ENCODE peak calls at places on chromosomes 11 and 22, in four cellular contexts. Z is upper lobe of right lung; V is CD8-positive, alpha-beta memory T cell; W is Panc1. M is an unnamed sample.
A peak's percentile ranks its signal among the peaks of the same experiment; 100 is the strongest.

GRCh38 chr11:6654281-6655019 is 1.2 kb downstream of the DCHS1 start:
- DNase-seq in W (no peak), Z (no peak), V (peak; percentile 21), M (no peak)

GRCh38 chr11:122696662-122697061 is 41.1 kb downstream of the UBASH3B start:
- DNase-seq in V (peak; percentile 81), W (no peak), Z (no peak), M (no peak)

GRCh38 chr11:134853972-134854371 is 441.9 kb upstream of the B3GAT1 start:
- DNase-seq in W (no peak), Z (no peak), V (no peak), M (no peak)

GRCh38 chr11:40986320-40986719 is 473.1 kb downstream of the LRRC4C start:
- DNase-seq in Z (no peak), V (no peak), W (no peak), M (no peak)

GRCh38 chr11:119974467-119974866 is 163.4 kb downstream of the TRIM29 start:
- DNase-seq in Z (no peak), W (no peak), V (no peak), M (no peak)

GRCh38 chr11:17766590-17766989 is 32.0 kb downstream of the KCNC1 start:
- DNase-seq in Z (peak; percentile 33), W (no peak), V (no peak), M (no peak)

GRCh38 chr11:45856044-45856468 is 8.8 kb downstream of the CRY2 start:
- DNase-seq in V (no peak), W (no peak), Z (no peak), M (no peak)

GRCh38 chr11:106077609-106078517 is at the start of gene AASDHPPT:
- DNase-seq in Z (no peak), W (peak; percentile 20), V (no peak), M (no peak)

GRCh38 chr11:2805388-2806057 is 80.1 kb downstream of the CDKN1C start:
- DNase-seq in V (no peak), W (no peak), Z (no peak), M (no peak)
- H3K4me3 ChIP-seq in V (no peak overlapping the region), W (no peak overlapping the region), Z (no peak overlapping the region), M (no peak overlapping the region)

GRCh38 chr11:1549355-1550330 is 22.4 kb downstream of the DUSP8 start:
- DNase-seq in Z (no peak), V (no peak), W (no peak), M (no peak)
- H3K27me3 ChIP-seq in Z (peaks cover 28% of the 10 kb centered on the region), V (peaks cover 24% of the 10 kb centered on the region), W (peaks cover 2% of the 10 kb centered on the region), M (peaks cover 6% of the 10 kb centered on the region)

DNA sequence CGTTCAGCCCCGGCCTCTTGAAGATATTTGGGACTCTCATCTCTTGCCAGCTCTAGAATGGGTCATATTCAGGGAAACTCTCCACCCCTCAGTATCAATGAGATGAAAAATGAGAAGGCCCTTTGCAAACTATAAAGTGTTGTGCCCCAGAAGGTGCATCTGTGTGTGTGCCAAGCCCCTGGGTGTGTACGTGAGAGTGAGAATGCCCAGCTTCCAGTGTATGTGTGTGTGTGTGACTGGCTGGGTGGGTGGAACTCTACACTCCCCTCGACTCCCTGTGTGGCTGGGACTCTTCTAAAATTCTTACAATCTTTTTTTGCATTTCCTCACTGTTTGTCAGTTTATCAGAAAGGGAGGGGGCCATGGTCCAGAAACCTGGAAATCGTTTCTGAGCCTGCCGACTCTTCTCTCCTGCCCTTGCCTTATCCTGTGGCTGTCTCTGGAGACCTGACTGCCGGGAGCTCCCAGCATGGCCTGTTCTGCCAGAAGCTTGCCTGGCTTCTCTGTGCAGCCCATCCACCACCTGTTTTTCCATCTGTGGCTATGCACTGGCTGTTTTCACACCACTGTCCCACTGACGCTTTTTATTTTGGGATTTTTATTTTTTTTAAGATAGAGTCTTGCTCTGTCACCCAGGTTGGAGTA is 1.2 kb downstream of the P2RY6 start:
- DNase-seq in V (no peak), W (no peak), Z (peak; percentile 13), M (no peak)
- H3K4me1 ChIP-seq in V (no peaks in the 10 kb centered on the region), W (peaks cover 15% of the 10 kb centered on the region), Z (peaks cover 25% of the 10 kb centered on the region), M (peaks cover 4% of the 10 kb centered on the region)

GRCh38 chr22:26487996-26488395 is 4.3 kb downstream of the SRRD start:
- DNase-seq in V (no peak), W (no peak), Z (no peak), M (no peak)

GRCh38 chr22:26486394-26486793 is 2.7 kb downstream of the SRRD start:
- DNase-seq in Z (no peak), V (no peak), W (no peak), M (no peak)

GRCh38 chr22:26484360-26484706 is 656 bp downstream of the SRRD start:
- DNase-seq in W (no peak), Z (no peak), V (no peak), M (no peak)

GRCh38 chr22:26485013-26485412 is 1.3 kb downstream of the SRRD start:
- DNase-seq in Z (no peak), W (no peak), V (no peak), M (no peak)

DNA sequence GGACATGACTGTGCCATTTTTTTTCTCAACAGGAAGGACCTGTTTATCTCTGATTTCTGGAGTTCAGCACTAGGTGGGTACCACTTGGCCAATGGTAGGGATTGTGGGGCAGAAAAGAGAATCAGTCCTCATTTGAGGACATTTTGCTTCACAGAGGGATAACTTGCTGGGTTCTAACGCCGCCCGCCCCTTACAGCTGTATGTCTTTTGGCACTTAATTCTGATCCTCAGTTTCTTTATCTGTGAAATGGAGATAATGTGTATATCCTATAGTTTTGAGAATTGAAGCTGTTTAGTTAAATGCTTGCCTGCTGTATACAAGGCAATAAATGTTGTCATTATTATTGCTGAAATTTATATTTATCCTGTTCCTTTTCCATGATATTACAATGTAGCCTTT is 2.3 kb downstream of the SRRD start:
- DNase-seq in V (no peak), Z (no peak), W (no peak), M (no peak)
- H3K4me3 ChIP-seq in V (no peak overlapping the region), Z (no peak overlapping the region), W (no peak overlapping the region), M (no peak overlapping the region)

DNA sequence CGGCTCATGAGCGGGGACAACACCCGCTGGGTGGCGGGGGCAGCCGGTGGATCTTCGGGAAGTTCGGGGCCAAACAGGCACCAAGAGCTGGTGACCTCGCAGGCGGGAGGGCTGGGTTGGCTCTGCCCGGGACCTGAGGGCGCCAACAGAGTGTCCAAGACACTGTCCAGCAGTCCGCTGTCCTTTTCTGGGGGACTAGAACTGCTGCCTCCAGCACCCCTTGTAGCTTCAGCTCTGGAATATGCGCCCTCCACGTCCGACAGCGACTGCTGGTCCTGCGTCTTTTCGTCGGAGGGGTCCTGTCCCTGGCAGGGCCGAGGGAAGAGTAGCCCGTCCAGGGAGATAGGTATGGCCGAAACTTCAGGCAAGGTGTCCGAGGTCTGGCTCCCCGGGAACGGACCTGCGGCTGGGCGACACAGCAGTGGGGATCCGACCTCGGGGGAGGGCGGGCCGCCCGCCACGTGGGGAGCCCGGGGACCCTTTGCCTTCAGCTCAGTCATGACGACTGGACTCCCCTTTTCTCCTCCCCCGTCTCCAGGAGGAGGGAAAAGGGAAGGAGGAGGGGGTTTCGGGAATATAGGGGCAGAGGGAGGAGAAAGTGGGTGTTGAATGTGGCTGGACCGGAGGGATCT is 926 bp downstream of the PGR start:
- DNase-seq in Z (peak; percentile 61), V (no peak), W (no peak), M (no peak)
- H3K27me3 ChIP-seq in Z (peaks cover 40% of the 10 kb centered on the region), V (no peaks in the 10 kb centered on the region), W (peaks cover 53% of the 10 kb centered on the region), M (peaks cover 34% of the 10 kb centered on the region)

GRCh38 chr22:45508814-45509213 is 6.1 kb downstream of the FBLN1 start:
- DNase-seq in W (no peak), Z (no peak), V (no peak), M (no peak)

GRCh38 chr22:45507798-45508197 is 5.1 kb downstream of the FBLN1 start:
- DNase-seq in Z (no peak), V (no peak), W (no peak), M (no peak)

GRCh38 chr22:45504703-45505341 is 2.1 kb downstream of the FBLN1 start:
- DNase-seq in Z (no peak), V (no peak), W (no peak), M (no peak)

GRCh38 chr22:45505991-45506743 is 3.5 kb downstream of the FBLN1 start:
- DNase-seq in W (no peak), Z (no peak), V (no peak), M (no peak)

GRCh38 chr22:45506961-45507360 is 4.3 kb downstream of the FBLN1 start:
- DNase-seq in W (no peak), Z (no peak), V (no peak), M (no peak)
- H3K4me1 ChIP-seq in W (peaks cover 18% of the 10 kb centered on the region), Z (no peaks in the 10 kb centered on the region), V (no peaks in the 10 kb centered on the region), M (peaks cover 9% of the 10 kb centered on the region)

GRCh38 chr11:22626573-22627239 is 1.1 kb upstream of the FANCF start:
- DNase-seq in V (no peak), Z (no peak), W (no peak), M (no peak)
- H3K4me3 ChIP-seq in V (no peak overlapping the region), Z (peak overlapping the region; percentile 78), W (peak overlapping the region; percentile 81), M (no peak overlapping the region)

GRCh38 chr11:69810289-69811118 is 8.7 kb downstream of the FGF3 start:
- DNase-seq in V (no peak), W (no peak), Z (no peak), M (no peak)

GRCh38 chr11:69812927-69813326 is 6.3 kb downstream of the FGF3 start:
- DNase-seq in Z (no peak), V (no peak), W (no peak), M (no peak)

GRCh38 chr11:69812256-69812655 is 7.0 kb downstream of the FGF3 start:
- DNase-seq in V (no peak), Z (no peak), W (no peak), M (no peak)

GRCh38 chr11:69813839-69814238 is 5.4 kb downstream of the FGF3 start:
- DNase-seq in V (no peak), Z (no peak), W (no peak), M (no peak)

GRCh38 chr11:69811431-69811830 is 7.8 kb downstream of the FGF3 start:
- DNase-seq in W (no peak), Z (no peak), V (no peak), M (no peak)
- H3K27me3 ChIP-seq in W (peaks cover 12% of the 10 kb centered on the region), Z (peaks cover 20% of the 10 kb centered on the region), V (no peaks in the 10 kb centered on the region), M (peaks cover 11% of the 10 kb centered on the region)

GRCh38 chr11:130170345-130170744 is 10.8 kb downstream of the ST14 start:
- DNase-seq in V (no peak), Z (no peak), W (no peak), M (no peak)

GRCh38 chr11:130171534-130171933 is 12.0 kb downstream of the ST14 start:
- DNase-seq in Z (no peak), V (no peak), W (no peak), M (no peak)

GRCh38 chr11:130166457-130166784 is 6.8 kb downstream of the ST14 start:
- DNase-seq in V (no peak), Z (no peak), W (peak; percentile 88), M (no peak)

GRCh38 chr11:130165601-130166456 is 6.2 kb downstream of the ST14 start:
- DNase-seq in W (no peak), Z (no peak), V (no peak), M (no peak)

DNA sequence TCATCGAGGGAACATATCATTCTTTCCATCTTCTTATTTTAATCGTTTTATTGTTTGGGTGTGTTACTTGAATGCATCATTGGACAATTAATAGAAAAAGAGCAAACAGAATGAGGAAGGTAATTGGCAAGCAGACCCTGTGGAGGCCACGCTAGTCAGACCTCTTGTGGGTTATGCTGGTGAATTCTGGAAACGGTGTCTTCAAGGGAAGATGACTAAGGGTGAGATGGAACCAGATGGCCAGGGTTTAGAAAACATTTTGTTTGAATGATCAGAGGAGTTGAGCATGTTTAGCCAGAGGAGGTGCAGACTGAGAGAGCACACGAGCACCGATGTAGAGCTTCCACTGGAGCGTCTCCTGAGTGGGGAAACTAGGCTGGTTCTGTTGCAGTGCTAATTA is 8.5 kb downstream of the ST14 start:
- DNase-seq in Z (no peak), W (no peak), V (no peak), M (no peak)
- H3K4me1 ChIP-seq in Z (peaks cover 12% of the 10 kb centered on the region), W (peaks cover 5% of the 10 kb centered on the region), V (no peaks in the 10 kb centered on the region), M (no peaks in the 10 kb centered on the region)